ENCODE peak calls at places on chromosome 11, in four cellular contexts. R is K562, E is WTC11, Y is SK-N-SH. P is an unnamed sample.

GRCh38 chr11:120964857-120965256 is 59.0 kb upstream of the TBCEL start:
- DNase-seq in Y (no peak), E (no peak), R (no peak), P (no peak)

GRCh38 chr11:116170526-116171120 is 602.2 kb downstream of the BUD13 start:
- DNase-seq in Y (peak; percentile 52), R (peak; percentile 25), E (peak; percentile 41), P (peak; percentile 5)

GRCh38 chr11:32781721-32782120 is 12.7 kb downstream of the CCDC73 start:
- DNase-seq in Y (no peak), R (no peak), E (no peak), P (no peak)

GRCh38 chr11:13883042-13883441 is 79.5 kb upstream of the SPON1 start:
- DNase-seq in R (no peak), Y (no peak), E (no peak), P (no peak)

GRCh38 chr11:105297463-105297862 is 157.9 kb upstream of the CARD18 start:
- DNase-seq in E (no peak), Y (no peak), R (no peak), P (no peak)

GRCh38 chr11:2798951-2799761 is 86.4 kb downstream of the CDKN1C start:
- DNase-seq in R (no peak), E (no peak), Y (no peak), P (peak; percentile 21)

GRCh38 chr11:121741954-121742361 is 289.2 kb upstream of the SORL1-AS1 start:
- DNase-seq in R (no peak), E (no peak), Y (peak; percentile 36), P (no peak)

GRCh38 chr11:2837096-2837601 is 48.4 kb downstream of the CDKN1C start:
- DNase-seq in Y (peak; percentile 73), E (peak; percentile 63), R (peak; percentile 85), P (peak; percentile 62)

GRCh38 chr11:72813740-72814138 is 472 bp upstream of the ATG16L2 start:
- DNase-seq in E (no peak), R (peak; percentile 80), Y (peak; percentile 91), P (peak; percentile 65)

GRCh38 chr11:30585892-30586250 is 282 bp downstream of the MPPED2 start:
- DNase-seq in E (no peak), R (no peak), Y (peak; percentile 82), P (no peak)

GRCh38 chr11:107699371-107700348 is 12.2 kb downstream of the SLN start:
- DNase-seq in R (no peak), Y (no peak), E (no peak), P (no peak)

GRCh38 chr11:17578958-17579357 is 31.9 kb downstream of the OTOG start:
- DNase-seq in Y (no peak), R (no peak), E (peak; percentile 5), P (no peak)

GRCh38 chr11:96125400-96125799 is 201.5 kb upstream of the MTMR2 start:
- DNase-seq in E (no peak), Y (no peak), R (no peak), P (peak; percentile 33)

GRCh38 chr11:7548659-7549283 is 35.0 kb downstream of the PPFIBP2 start:
- DNase-seq in E (peak; percentile 84), R (no peak), Y (no peak), P (peak; percentile 25)

GRCh38 chr11:126917531-126918204 is 82.9 kb downstream of the KIRREL3 start:
- DNase-seq in E (no peak), Y (no peak), R (no peak), P (no peak)

GRCh38 chr11:129974237-129974636 is 28.4 kb downstream of the PRDM10 start:
- DNase-seq in R (no peak), E (no peak), Y (no peak), P (no peak)

GRCh38 chr11:70135142-70136132 is 57.3 kb downstream of the ANO1 start:
- DNase-seq in R (no peak), Y (no peak), E (no peak), P (no peak)

GRCh38 chr11:57428643-57429042 is 1.7 kb upstream of the SLC43A3 start:
- DNase-seq in E (no peak), R (no peak), Y (no peak), P (no peak)

GRCh38 chr11:50267851-50268250 is 235.2 kb downstream of the OR4C45 start:
- DNase-seq in R (peak; percentile 6), Y (peak; percentile 12), E (no peak), P (no peak)

GRCh38 chr11:119368121-119369034 is 13.1 kb downstream of the USP2 start:
- DNase-seq in Y (peak; percentile 54), R (peak; percentile 59), E (no peak), P (peak; percentile 93)

GRCh38 chr11:119491753-119492455 is 68.9 kb upstream of the THY1 start:
- DNase-seq in R (peak; percentile 28), Y (no peak), E (no peak), P (no peak)

GRCh38 chr11:122673706-122674105 is 18.2 kb downstream of the UBASH3B start:
- DNase-seq in Y (no peak), E (no peak), R (no peak), P (no peak)

GRCh38 chr11:2963112-2963754 is 28.9 kb downstream of the NAP1L4 start:
- DNase-seq in E (no peak), R (no peak), Y (no peak), P (no peak)

GRCh38 chr11:117220999-117221774 is 10.7 kb downstream of the PCSK7 start:
- DNase-seq in R (no peak), E (no peak), Y (no peak), P (no peak)

GRCh38 chr11:96014234-96014633 is 90.3 kb upstream of the MTMR2 start:
- DNase-seq in R (no peak), E (no peak), Y (no peak), P (peak; percentile 97)

GRCh38 chr11:2537896-2538855 is 93.4 kb downstream of the KCNQ1 start:
- DNase-seq in E (no peak), Y (no peak), R (no peak), P (no peak)

GRCh38 chr11:75762885-75763284 is 5.7 kb upstream of the DGAT2 start:
- DNase-seq in E (no peak), Y (no peak), R (no peak), P (peak; percentile 88)

GRCh38 chr11:127643659-127644058 is 643.1 kb upstream of the KIRREL3 start:
- DNase-seq in R (no peak), E (no peak), Y (peak; percentile 41), P (no peak)

GRCh38 chr11:6608726-6609501 is 3.1 kb downstream of the TAF10 start:
- DNase-seq in R (no peak), E (no peak), Y (no peak), P (no peak)

GRCh38 chr11:131070365-131070764 is 154.1 kb upstream of the SNX19 start:
- DNase-seq in E (peak; percentile 25), Y (no peak), R (no peak), P (no peak)
- TF ChIP-seq FOXJ3 in E (no peak), Y (no peak), R (no peak), P (no peak)

GRCh38 chr11:65419460-65419772 is 3.2 kb upstream of the NEAT1 start:
- DNase-seq in Y (no peak), E (no peak), R (no peak), P (no peak)
- TF ChIP-seq FOXJ3 in Y (no peak), E (no peak), R (no peak), P (no peak)

GRCh38 chr11:64245797-64246623 is 733 bp downstream of the PPP1R14B start:
- DNase-seq in R (peak; percentile 47), Y (peak; percentile 58), E (no peak), P (peak; percentile 58)

GRCh38 chr11:64247729-64248531 is 1.2 kb upstream of the PPP1R14B start:
- DNase-seq in Y (no peak), E (no peak), R (no peak), P (no peak)

GRCh38 chr11:64245401-64245796 is 1.3 kb downstream of the PPP1R14B start:
- DNase-seq in Y (no peak), E (no peak), R (no peak), P (no peak)

GRCh38 chr11:64248578-64248977 is 1.8 kb upstream of the PPP1R14B start:
- DNase-seq in R (peak; percentile 31), Y (no peak), E (peak; percentile 62), P (no peak)

GRCh38 chr11:64246874-64247728 is at the start of gene PPP1R14B:
- DNase-seq in Y (peak; percentile 95), E (peak; percentile 95), R (peak; percentile 79), P (peak; percentile 80)
- TF ChIP-seq FOXJ3 in Y (no peak), E (no peak), R (no peak), P (no peak)

GRCh38 chr11:67265633-67266423 is 445 bp upstream of the GRK2 start:
- DNase-seq in Y (peak; percentile 94), R (no peak), E (peak; percentile 86), P (peak; percentile 44)

GRCh38 chr11:67267188-67268035 is 1.1 kb downstream of the GRK2 start:
- DNase-seq in E (no peak), R (no peak), Y (peak; percentile 54), P (peak; percentile 61)

GRCh38 chr11:67268036-67268683 is 1.9 kb downstream of the GRK2 start:
- DNase-seq in Y (no peak), R (no peak), E (no peak), P (no peak)

GRCh38 chr11:67264886-67265632 is 1.2 kb upstream of the GRK2 start:
- DNase-seq in E (no peak), Y (no peak), R (no peak), P (no peak)

GRCh38 chr11:67266424-67267187 is at the start of gene GRK2:
- DNase-seq in R (peak; percentile 92), E (no peak), Y (peak; percentile 88), P (no peak)
- TF ChIP-seq FOXJ3 in R (no peak), E (no peak), Y (no peak), P (no peak)

DNA sequence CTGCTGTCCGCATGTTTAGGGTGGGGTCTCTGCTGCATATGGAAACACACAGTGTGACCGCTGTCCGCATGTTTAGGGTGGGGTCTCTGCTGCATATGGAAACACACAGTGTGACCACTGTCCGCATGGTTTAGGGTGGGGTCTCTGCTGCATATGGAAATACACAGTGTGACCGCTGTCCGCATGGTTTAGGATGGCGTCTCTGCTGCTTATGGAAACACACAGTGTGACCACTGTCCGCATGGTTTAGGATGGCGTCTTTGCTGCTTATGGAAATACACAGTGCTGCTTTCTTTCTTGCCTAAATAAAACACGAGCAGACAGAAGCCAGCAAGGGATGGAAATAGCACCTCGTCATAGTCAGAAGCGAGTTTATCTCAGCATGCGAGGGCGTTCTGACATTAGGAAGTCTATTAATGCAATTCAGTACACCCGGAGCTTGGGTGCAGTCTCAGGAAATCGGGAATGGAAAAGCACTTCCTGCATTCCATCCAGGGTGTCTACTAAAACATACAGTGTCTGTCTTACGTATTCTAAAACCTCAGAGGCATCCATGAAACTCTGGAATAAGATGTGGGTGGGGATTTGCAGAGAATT is 32.6 kb upstream of the TOLLIP start:
- DNase-seq in Y (no peak), R (no peak), E (no peak), P (no peak)
- TF ChIP-seq FOXJ3 in Y (no peak), R (no peak), E (no peak), P (no peak)

GRCh38 chr11:77214557-77214956 is 86.5 kb downstream of the MYO7A start:
- DNase-seq in E (no peak), Y (no peak), R (no peak), P (no peak)

GRCh38 chr11:77215106-77215505 is 86.4 kb downstream of the GDPD4 start:
- DNase-seq in Y (no peak), R (no peak), E (no peak), P (no peak)

GRCh38 chr11:77213029-77213579 is 85.1 kb downstream of the MYO7A start:
- DNase-seq in Y (no peak), E (no peak), R (no peak), P (no peak)

GRCh38 chr11:77212314-77213007 is 84.4 kb downstream of the MYO7A start:
- DNase-seq in R (no peak), E (no peak), Y (no peak), P (no peak)

GRCh38 chr11:77213589-77214428 is 85.8 kb downstream of the MYO7A start:
- DNase-seq in Y (no peak), E (no peak), R (no peak), P (no peak)
- TF ChIP-seq FOXJ3 in Y (no peak), E (no peak), R (no peak), P (no peak)